ENCODE peak calls at places on chromosomes 6 and 20, in four cellular contexts. One of them, this sample, is unnamed.

GRCh38 chr6:15441215-15441868 is 195.5 kb downstream of the JARID2 start:
- DNase-seq in left cardiac atrium: no peak
- DNase-seq in HT-29: peak; percentile 57
- DNase-seq in AG09309: peak; percentile 54
- DNase-seq in this sample: no peak

GRCh38 chr20:36462440-36463211 is 78.7 kb upstream of the MYL9 start:
- DNase-seq in HT-29: no peak
- DNase-seq in left cardiac atrium: peak; percentile 86
- DNase-seq in AG09309: no peak
- DNase-seq in this sample: no peak

GRCh38 chr6:88374556-88374955 is 208.4 kb upstream of the CNR1 start:
- DNase-seq in HT-29: no peak
- DNase-seq in left cardiac atrium: no peak
- DNase-seq in AG09309: no peak
- DNase-seq in this sample: no peak

GRCh38 chr20:10228330-10228729 is 9.7 kb downstream of the SNAP25 start:
- DNase-seq in HT-29: peak; percentile 36
- DNase-seq in left cardiac atrium: no peak
- DNase-seq in AG09309: no peak
- DNase-seq in this sample: no peak

GRCh38 chr6:159217595-159218275 is 48.5 kb downstream of the FNDC1 start:
- DNase-seq in left cardiac atrium: peak; percentile 38
- DNase-seq in AG09309: no peak
- DNase-seq in HT-29: peak; percentile 18
- DNase-seq in this sample: no peak

GRCh38 chr6:128000363-128000762 is 99.5 kb upstream of the THEMIS start:
- DNase-seq in AG09309: no peak
- DNase-seq in left cardiac atrium: no peak
- DNase-seq in HT-29: no peak
- DNase-seq in this sample: no peak

GRCh38 chr6:24428615-24429014 is 25.9 kb downstream of the MRS2 start:
- DNase-seq in AG09309: no peak
- DNase-seq in left cardiac atrium: no peak
- DNase-seq in HT-29: no peak
- DNase-seq in this sample: no peak

GRCh38 chr6:48135352-48136084 is 24.5 kb upstream of the PTCHD4 start:
- DNase-seq in AG09309: no peak
- DNase-seq in HT-29: peak; percentile 28
- DNase-seq in left cardiac atrium: no peak
- DNase-seq in this sample: no peak

GRCh38 chr6:135880066-135880972 is 28.8 kb downstream of the PDE7B start:
- DNase-seq in left cardiac atrium: no peak
- DNase-seq in HT-29: peak; percentile 29
- DNase-seq in AG09309: peak; percentile 49
- DNase-seq in this sample: peak; percentile 46

GRCh38 chr6:167797079-167797870 is 29.4 kb upstream of the AFDN start:
- DNase-seq in left cardiac atrium: no peak
- DNase-seq in HT-29: no peak
- DNase-seq in AG09309: no peak
- DNase-seq in this sample: no peak

GRCh38 chr6:109671721-109672120 is 19.3 kb downstream of the AK9 start:
- DNase-seq in AG09309: peak; percentile 14
- DNase-seq in left cardiac atrium: no peak
- DNase-seq in HT-29: no peak
- DNase-seq in this sample: no peak

GRCh38 chr6:148175511-148176188 is 167.0 kb upstream of the SASH1 start:
- DNase-seq in AG09309: peak; percentile 17
- DNase-seq in HT-29: no peak
- DNase-seq in left cardiac atrium: no peak
- DNase-seq in this sample: peak; percentile 5

GRCh38 chr20:62117658-62118057 is 4.6 kb upstream of the LSM14B start:
- DNase-seq in AG09309: no peak
- DNase-seq in HT-29: no peak
- DNase-seq in left cardiac atrium: peak; percentile 60
- DNase-seq in this sample: no peak

GRCh38 chr6:168165891-168166290 is 86.9 kb upstream of the FRMD1 start:
- DNase-seq in left cardiac atrium: no peak
- DNase-seq in HT-29: no peak
- DNase-seq in AG09309: no peak
- DNase-seq in this sample: no peak

GRCh38 chr20:38175221-38176030 is 10.4 kb upstream of the TGM2 start:
- DNase-seq in left cardiac atrium: peak; percentile 19
- DNase-seq in HT-29: no peak
- DNase-seq in AG09309: no peak
- DNase-seq in this sample: no peak

GRCh38 chr20:40961686-40962640 is 66.7 kb upstream of the TOP1 start:
- DNase-seq in HT-29: no peak
- DNase-seq in left cardiac atrium: no peak
- DNase-seq in AG09309: no peak
- DNase-seq in this sample: no peak

GRCh38 chr20:63102720-63103375 is 96.1 kb upstream of the BHLHE23 start:
- DNase-seq in HT-29: no peak
- DNase-seq in left cardiac atrium: peak; percentile 61
- DNase-seq in AG09309: no peak
- DNase-seq in this sample: no peak

GRCh38 chr6:143939364-143939763 is 68.7 kb downstream of the PLAGL1 start:
- DNase-seq in left cardiac atrium: no peak
- DNase-seq in HT-29: no peak
- DNase-seq in AG09309: no peak
- DNase-seq in this sample: no peak

GRCh38 chr6:10434235-10434634 is 19.4 kb upstream of the TFAP2A start:
- DNase-seq in AG09309: no peak
- DNase-seq in HT-29: peak; percentile 25
- DNase-seq in left cardiac atrium: no peak
- DNase-seq in this sample: no peak

GRCh38 chr20:58552366-58552934 is 37.3 kb upstream of the APCDD1L start:
- DNase-seq in HT-29: no peak
- DNase-seq in left cardiac atrium: no peak
- DNase-seq in AG09309: no peak
- DNase-seq in this sample: no peak

GRCh38 chr20:45336530-45337366 is 11.5 kb downstream of the SDC4 start:
- DNase-seq in left cardiac atrium: peak; percentile 52
- DNase-seq in HT-29: peak; percentile 45
- DNase-seq in AG09309: peak; percentile 93
- DNase-seq in this sample: peak; percentile 77

GRCh38 chr6:79468116-79468515 is 69.1 kb downstream of the LCA5 start:
- DNase-seq in AG09309: no peak
- DNase-seq in left cardiac atrium: no peak
- DNase-seq in HT-29: no peak
- DNase-seq in this sample: peak; percentile 40

GRCh38 chr6:41570270-41570615 is 24.1 kb downstream of the FOXP4 start:
- DNase-seq in left cardiac atrium: no peak
- DNase-seq in HT-29: no peak
- DNase-seq in AG09309: no peak
- DNase-seq in this sample: no peak

GRCh38 chr6:157514659-157515496 is 133.9 kb downstream of the ZDHHC14 start:
- DNase-seq in HT-29: peak; percentile 32
- DNase-seq in left cardiac atrium: peak; percentile 68
- DNase-seq in AG09309: peak; percentile 27
- DNase-seq in this sample: no peak

GRCh38 chr6:43811101-43812099 is 41.4 kb downstream of the VEGFA start:
- DNase-seq in AG09309: no peak
- DNase-seq in left cardiac atrium: no peak
- DNase-seq in HT-29: no peak
- DNase-seq in this sample: no peak

GRCh38 chr6:34145161-34146020 is 496 bp downstream of the GRM4 start:
- DNase-seq in left cardiac atrium: no peak
- DNase-seq in AG09309: no peak
- DNase-seq in HT-29: no peak
- DNase-seq in this sample: no peak

GRCh38 chr6:5302220-5302946 is 41.1 kb downstream of the FARS2 start:
- DNase-seq in AG09309: no peak
- DNase-seq in HT-29: no peak
- DNase-seq in left cardiac atrium: no peak
- DNase-seq in this sample: no peak

GRCh38 chr6:1281746-1282145 is 30.2 kb upstream of the FOXQ1 start:
- DNase-seq in AG09309: no peak
- DNase-seq in HT-29: no peak
- DNase-seq in left cardiac atrium: no peak
- DNase-seq in this sample: no peak

GRCh38 chr6:42729731-42730130 is 7.3 kb upstream of the PRPH2 start:
- DNase-seq in AG09309: no peak
- DNase-seq in left cardiac atrium: no peak
- DNase-seq in HT-29: peak; percentile 6
- DNase-seq in this sample: no peak

GRCh38 chr6:129671442-129672344 is 38.3 kb downstream of the ARHGAP18 start:
- DNase-seq in left cardiac atrium: no peak
- DNase-seq in AG09309: no peak
- DNase-seq in HT-29: no peak
- DNase-seq in this sample: no peak

GRCh38 chr6:116530436-116530835 is 15.0 kb downstream of the TRAPPC3L start:
- DNase-seq in left cardiac atrium: no peak
- DNase-seq in AG09309: no peak
- DNase-seq in HT-29: no peak
- DNase-seq in this sample: no peak

GRCh38 chr6:15751721-15752350 is 89.0 kb upstream of the DTNBP1 start:
- DNase-seq in left cardiac atrium: no peak
- DNase-seq in HT-29: no peak
- DNase-seq in AG09309: no peak
- DNase-seq in this sample: no peak

GRCh38 chr6:150998992-150999975 is 133.8 kb downstream of the MTHFD1L start:
- DNase-seq in left cardiac atrium: no peak
- DNase-seq in AG09309: peak; percentile 63
- DNase-seq in HT-29: no peak
- DNase-seq in this sample: no peak

GRCh38 chr6:104226798-104227444 is 632.8 kb downstream of the HACE1 start:
- DNase-seq in HT-29: no peak
- DNase-seq in left cardiac atrium: no peak
- DNase-seq in AG09309: no peak
- DNase-seq in this sample: no peak

This sample was measured in AG04449.